ENCODE peak calls at places on chromosomes 4 and X, in six cellular contexts. X is HCT116, K is GM12878, E is SK-N-SH, Y is HepG2, Q is K562. U is an unnamed sample.

GRCh38 chr4:183783933-183784622 is 121.0 kb upstream of the STOX2 start:
- DNase-seq in X (no peak), K (no peak), E (no peak), Y (no peak), Q (no peak), U (no peak)

GRCh38 chr4:52716364-52717151 is 34.7 kb downstream of the ERVMER34-1 start:
- DNase-seq in X (no peak), K (no peak), E (no peak), Y (no peak), Q (peak), U (no peak)

GRCh38 chr4:158322119-158322518 is 111.8 kb downstream of the TMEM144 start:
- DNase-seq in X (no peak), K (no peak), E (peak), Y (no peak), Q (peak), U (no peak)

GRCh38 chr4:48639816-48640215 is 140.3 kb downstream of the FRYL start:
- DNase-seq in X (no peak), K (no peak), E (no peak), Y (no peak), Q (no peak), U (no peak)

GRCh38 chr4:155687380-155687982 is 20.8 kb downstream of the GUCY1A1 start:
- DNase-seq in X (no peak), K (no peak), E (peak), Y (no peak), Q (no peak), U (no peak)

GRCh38 chr4:127521463-127521862 is 111.3 kb upstream of the INTU start:
- DNase-seq in X (no peak), K (no peak), E (no peak), Y (no peak), Q (no peak), U (no peak)

GRCh38 chr4:30716158-30716557 is 4.0 kb upstream of the PCDH7 start:
- DNase-seq in X (peak), K (no peak), E (peak), Y (peak), Q (no peak), U (no peak)

GRCh38 chrX:138847930-138848329 is 136.4 kb upstream of the FGF13 start:
- DNase-seq in X (no peak), K (no peak), E (no peak), Y (no peak), Q (no peak), U (peak)

GRCh38 chr4:169202143-169202699 is 68.5 kb downstream of the SH3RF1 start:
- DNase-seq in X (no peak), K (no peak), E (no peak), Y (peak), Q (no peak), U (no peak)

GRCh38 chrX:106278951-106279350 is 110.8 kb downstream of the PWWP3B start:
- DNase-seq in X (no peak), K (no peak), E (no peak), Y (no peak), Q (no peak), U (no peak)

GRCh38 chrX:111244238-111244750 is 26.0 kb downstream of the CAPN6 start:
- DNase-seq in X (peak), K (no peak), E (peak), Y (peak), Q (peak), U (no peak)

GRCh38 chr4:144509088-144509854 is 136.7 kb upstream of the HHIP start:
- DNase-seq in X (no peak), K (no peak), E (peak), Y (no peak), Q (no peak), U (no peak)

GRCh38 chrX:153922932-153923857 is 2.9 kb downstream of the ARHGAP4 start:
- DNase-seq in X (no peak), K (no peak), E (peak), Y (no peak), Q (no peak), U (peak)

GRCh38 chrX:97563531-97564133 is 679.9 kb downstream of the RPA4 start:
- DNase-seq in X (no peak), K (peak), E (no peak), Y (peak), Q (no peak), U (peak)

GRCh38 chr4:41887821-41888699 is 47.2 kb upstream of the TMEM33 start:
- DNase-seq in X (peak), K (no peak), E (no peak), Y (peak), Q (peak), U (no peak)

GRCh38 chr4:94397635-94398034 is 54.1 kb upstream of the PDLIM5 start:
- DNase-seq in X (no peak), K (no peak), E (no peak), Y (no peak), Q (no peak), U (no peak)

GRCh38 chr4:95963456-95963855 is 123.6 kb downstream of the PDHA2 start:
- DNase-seq in X (no peak), K (no peak), E (no peak), Y (no peak), Q (no peak), U (no peak)

GRCh38 chrX:48961585-48962091 is 4.2 kb upstream of the OTUD5 start:
- DNase-seq in X (no peak), K (no peak), E (no peak), Y (peak), Q (peak), U (no peak)

GRCh38 chrX:140360284-140360683 is 144.6 kb downstream of the SOX3 start:
- DNase-seq in X (no peak), K (no peak), E (no peak), Y (no peak), Q (peak), U (no peak)

GRCh38 chr4:86497980-86498379 is 96.1 kb upstream of the PTPN13 start:
- DNase-seq in X (no peak), K (no peak), E (no peak), Y (no peak), Q (no peak), U (no peak)

GRCh38 chr4:103099691-103100392 is at the start of gene BDH2:
- DNase-seq in X (peak), K (peak), E (peak), Y (peak), Q (peak), U (peak)

GRCh38 chr4:79864470-79865190 is 208.4 kb downstream of the ANTXR2 start:
- DNase-seq in X (no peak), K (no peak), E (no peak), Y (no peak), Q (no peak), U (no peak)

DNA sequence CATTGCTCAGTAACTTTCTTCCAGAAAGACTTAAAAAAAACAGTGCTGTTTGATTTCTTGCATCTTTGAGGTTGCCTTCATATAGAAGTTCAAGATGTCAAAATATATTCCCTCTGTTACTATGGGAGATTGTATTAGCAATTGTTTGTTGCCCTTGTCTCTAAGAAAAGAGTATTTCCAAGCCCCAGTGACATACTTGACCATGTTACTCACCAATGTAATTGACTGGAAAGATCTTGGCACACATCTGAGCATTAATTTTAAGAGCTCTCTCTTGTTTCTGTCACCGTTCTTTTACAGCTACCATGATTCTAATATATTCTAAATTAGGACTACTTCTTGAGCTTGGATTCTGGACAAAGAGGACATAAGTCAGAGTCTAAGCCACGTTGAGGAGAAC is 902.7 kb upstream of the EPHA5 start:
- DNase-seq in X (no peak), K (no peak), E (no peak), Y (no peak), Q (no peak), U (no peak)
- TF ChIP-seq JUND in X (no peak), K (no peak), E (no peak), Y (no peak), Q (no peak), U (no peak)

GRCh38 chrX:130915302-130915701 is 12.3 kb upstream of the ENOX2 start:
- DNase-seq in X (no peak), K (no peak), E (no peak), Y (no peak), Q (no peak), U (no peak)

GRCh38 chrX:130916636-130917422 is 13.8 kb upstream of the ENOX2 start:
- DNase-seq in X (peak), K (no peak), E (peak), Y (peak), Q (peak), U (peak)
- TF ChIP-seq JUND in X (no peak), K (no peak), E (no peak), Y (no peak), Q (no peak), U (no peak)

DNA sequence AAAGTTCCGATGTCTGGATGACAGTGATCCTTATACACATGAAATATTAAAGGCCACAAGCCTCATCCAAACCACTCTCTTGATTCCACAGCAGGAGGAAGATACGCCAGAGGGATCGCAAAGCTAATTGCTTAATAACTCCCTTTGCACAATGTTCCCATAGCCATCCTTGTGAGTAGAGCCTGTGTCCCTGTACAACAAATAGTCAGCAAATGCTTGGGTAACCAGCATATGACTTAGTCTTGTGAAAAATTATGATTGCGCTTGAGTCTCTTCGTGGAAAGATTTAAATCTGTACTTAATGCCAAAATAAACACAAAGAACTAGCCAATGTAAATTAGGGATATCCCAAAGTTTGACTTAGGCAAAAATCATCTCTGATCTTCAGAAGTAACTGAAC is 31.5 kb downstream of the SLC9A7 start:
- DNase-seq in X (no peak), K (no peak), E (no peak), Y (no peak), Q (no peak), U (no peak)
- TF ChIP-seq JUND in X (no peak), K (no peak), E (no peak), Y (no peak), Q (no peak), U (no peak)

DNA sequence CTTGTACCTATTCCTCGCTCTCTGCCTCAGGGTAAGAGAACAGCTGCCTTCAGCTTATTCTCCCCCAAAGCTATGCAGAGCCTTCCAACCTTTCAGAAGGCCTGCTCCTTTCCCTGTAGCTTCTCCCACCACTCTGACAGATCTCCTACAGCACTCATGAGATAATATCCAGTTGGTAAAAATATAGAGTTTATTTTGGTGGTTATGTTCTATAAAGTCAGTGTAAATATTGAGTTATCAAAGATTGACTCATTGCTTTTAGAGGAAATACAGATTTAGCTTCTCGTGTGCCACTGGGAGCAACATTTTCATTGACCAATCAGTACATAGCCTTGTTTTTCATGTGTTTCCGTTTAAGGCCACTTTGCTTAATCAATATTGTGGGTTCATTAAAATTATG is 216.2 kb upstream of the TECRL start:
- DNase-seq in X (no peak), K (no peak), E (no peak), Y (no peak), Q (no peak), U (no peak)
- TF ChIP-seq JUND in X (no peak), K (no peak), E (no peak), Y (no peak), Q (no peak), U (no peak)

GRCh38 chr4:20506827-20507226 is 193.4 kb upstream of the PACRGL start:
- DNase-seq in X (no peak), K (no peak), E (no peak), Y (no peak), Q (no peak), U (no peak)
- TF ChIP-seq JUND in X (no peak), K (no peak), E (peak), Y (no peak), Q (no peak), U (no peak)

DNA sequence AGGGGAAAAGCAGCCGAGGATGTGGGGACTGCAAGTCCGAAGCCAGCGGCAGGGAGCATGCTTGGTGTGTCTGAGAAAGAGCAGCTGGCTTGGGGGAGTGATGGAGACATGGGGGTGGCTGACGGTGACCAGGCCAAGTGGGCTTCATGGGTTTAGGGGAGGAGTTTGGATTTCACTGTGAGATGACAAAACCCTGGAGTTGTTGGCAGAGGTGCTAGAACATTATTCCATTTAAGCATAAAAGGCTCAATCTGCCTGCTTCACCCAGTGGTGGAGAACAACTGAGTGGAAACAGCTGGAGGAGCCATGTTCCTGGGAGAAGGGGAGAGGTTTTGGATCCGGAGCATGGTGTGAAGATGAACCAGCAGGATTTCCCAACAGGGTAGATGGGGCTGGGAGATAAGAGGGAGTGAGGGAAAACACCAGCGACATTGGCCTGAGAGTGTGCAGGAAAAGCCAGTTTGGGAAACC is 318.0 kb upstream of the TAPT1 start:
- DNase-seq in X (no peak), K (no peak), E (no peak), Y (no peak), Q (no peak), U (peak)
- TF ChIP-seq JUND in X (no peak), K (no peak), E (no peak), Y (no peak), Q (no peak), U (no peak)

DNA sequence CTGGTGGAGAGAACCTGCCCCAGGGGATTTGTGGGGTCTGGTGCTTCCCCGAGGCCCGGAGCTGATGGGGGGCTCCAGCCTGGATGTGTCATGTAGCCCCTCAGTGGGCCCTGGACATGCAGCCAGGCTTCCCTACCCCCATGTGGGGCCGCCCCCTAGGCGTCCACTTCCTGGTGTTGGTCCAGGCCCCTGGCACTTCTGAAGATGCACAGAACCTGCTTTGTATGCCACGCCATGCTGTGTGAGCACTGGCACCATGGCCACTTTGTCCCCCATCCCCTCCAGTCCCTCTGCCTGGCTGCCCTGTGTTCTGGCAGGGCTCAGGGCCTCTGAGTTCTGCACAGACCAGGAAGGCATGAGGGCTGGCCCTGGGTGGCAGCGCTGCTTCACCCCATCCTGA is 29.2 kb downstream of the WFS1 start:
- DNase-seq in X (no peak), K (no peak), E (no peak), Y (no peak), Q (no peak), U (no peak)
- TF ChIP-seq JUND in X (no peak), K (no peak), E (no peak), Y (no peak), Q (no peak), U (no peak)

GRCh38 chr4:1984406-1985191 is 24.2 kb downstream of the NELFA start:
- DNase-seq in X (no peak), K (no peak), E (peak), Y (no peak), Q (no peak), U (no peak)
- TF ChIP-seq JUND in X (no peak), K (no peak), E (no peak), Y (no peak), Q (no peak), U (no peak)

DNA sequence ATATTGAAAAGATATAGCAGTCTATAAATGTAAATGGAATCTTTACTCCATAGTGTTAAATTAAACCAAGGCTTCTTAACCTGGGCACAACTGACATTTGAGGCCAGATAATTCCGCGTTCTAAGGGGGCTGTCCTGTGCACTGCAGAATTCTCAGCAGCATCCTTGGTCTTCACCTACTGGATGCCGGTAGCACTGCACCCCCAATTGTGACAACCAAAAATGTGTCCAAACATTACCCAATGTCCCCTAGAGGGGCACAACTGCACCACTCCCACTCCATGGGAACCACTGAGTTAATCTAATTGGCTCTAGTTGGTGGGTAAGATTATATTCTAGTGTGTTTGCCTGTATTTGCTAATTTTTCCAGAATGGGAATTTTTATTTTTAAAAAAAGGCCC is 16.6 kb downstream of the AP1S2 start:
- DNase-seq in X (no peak), K (no peak), E (peak), Y (peak), Q (peak), U (no peak)
- TF ChIP-seq JUND in X (no peak), K (no peak), E (no peak), Y (no peak), Q (no peak), U (no peak)